ENCODE peak calls at places on chromosome 12, in seven cellular contexts. S, W, O, I, Q, B and F are unnamed samples.

GRCh38 chr12:69211172-69211571 is 28.2 kb upstream of the CPSF6 start:
- DNase-seq in S (no peak), B (no peak), O (no peak), W (no peak), Q (no peak), I (no peak), F (no peak)

GRCh38 chr12:66045506-66045905 is 85.0 kb downstream of the LLPH start:
- DNase-seq in B (no peak), S (no peak), Q (no peak), W (no peak), O (no peak), I (no peak), F (no peak)

GRCh38 chr12:130992448-130992847 is 38.7 kb downstream of the ADGRD1 start:
- DNase-seq in B (no peak), S (no peak), Q (no peak), O (no peak), W (no peak), I (no peak), F (no peak)

GRCh38 chr12:531951-532585 is 72.3 kb downstream of the B4GALNT3 start:
- DNase-seq in I (no peak), Q (no peak), S (no peak), B (no peak), O (peak), W (no peak), F (peak)

GRCh38 chr12:4591180-4591687 is 29.2 kb downstream of the DYRK4 start:
- DNase-seq in W (no peak), S (no peak), B (no peak), Q (no peak), O (no peak), I (no peak), F (no peak)

GRCh38 chr12:45050751-45051489 is at the start of gene DBX2:
- DNase-seq in Q (no peak), B (peak), S (peak), I (peak), W (no peak), O (no peak), F (no peak)

GRCh38 chr12:76537923-76538322 is 21.6 kb downstream of the OSBPL8 start:
- DNase-seq in W (no peak), I (no peak), S (no peak), O (no peak), B (no peak), Q (no peak), F (no peak)

GRCh38 chr12:34598851-34599529 is 576.7 kb downstream of the ALG10 start:
- DNase-seq in S (no peak), W (no peak), O (no peak), I (no peak), B (no peak), Q (no peak), F (no peak)

GRCh38 chr12:57461904-57462306 is 2.3 kb downstream of the GLI1 start:
- DNase-seq in W (peak), B (peak), O (no peak), S (no peak), Q (no peak), I (peak), F (no peak)

GRCh38 chr12:105334001-105334400 is 3.5 kb downstream of the C12orf75 start:
- DNase-seq in S (no peak), I (no peak), W (peak), B (no peak), O (peak), Q (no peak), F (peak)

GRCh38 chr12:129675947-129676346 is 227.9 kb downstream of the TMEM132D start:
- DNase-seq in O (no peak), W (no peak), Q (no peak), S (no peak), B (no peak), I (no peak), F (no peak)

GRCh38 chr12:109533487-109533740 is 39.9 kb downstream of the MMAB start:
- DNase-seq in Q (no peak), B (no peak), O (no peak), S (no peak), W (no peak), I (no peak), F (no peak)

GRCh38 chr12:49838973-49839633 is 3.8 kb downstream of the BCDIN3D start:
- DNase-seq in Q (no peak), B (peak), S (no peak), W (peak), O (peak), I (no peak), F (peak)

GRCh38 chr12:15688202-15688736 is 100.9 kb downstream of the EPS8 start:
- DNase-seq in W (no peak), O (no peak), S (peak), Q (no peak), I (no peak), B (no peak), F (peak)

GRCh38 chr12:15861404-15861803 is 20.8 kb upstream of the STRAP start:
- DNase-seq in W (no peak), I (no peak), O (no peak), S (no peak), B (no peak), Q (no peak), F (no peak)

GRCh38 chr12:14403711-14404164 is 38.3 kb downstream of the ATF7IP start:
- DNase-seq in Q (no peak), S (no peak), W (peak), O (peak), B (no peak), I (no peak), F (no peak)

GRCh38 chr12:120719496-120720233 is 6.0 kb upstream of the ACADS start:
- DNase-seq in I (no peak), W (peak), Q (no peak), O (no peak), B (no peak), S (no peak), F (no peak)

GRCh38 chr12:21026302-21026701 is 104.7 kb upstream of the SLCO1B1 start:
- DNase-seq in O (no peak), W (no peak), B (no peak), S (no peak), I (no peak), Q (no peak), F (no peak)

GRCh38 chr12:64671682-64672081 is 61.4 kb downstream of the RASSF3 start:
- DNase-seq in S (no peak), I (no peak), O (no peak), Q (no peak), W (no peak), B (no peak), F (no peak)

GRCh38 chr12:131131077-131131807 is 177.5 kb downstream of the ADGRD1 start:
- DNase-seq in W (no peak), S (no peak), I (no peak), B (no peak), Q (no peak), O (no peak), F (no peak)

GRCh38 chr12:105281694-105282049 is 45.7 kb upstream of the APPL2 start:
- DNase-seq in B (no peak), Q (no peak), S (no peak), W (no peak), I (no peak), O (no peak), F (no peak)

GRCh38 chr12:107844312-107844921 is 69.9 kb downstream of the ASCL4 start:
- DNase-seq in S (peak), B (peak), I (peak), W (no peak), Q (no peak), O (no peak), F (no peak)

GRCh38 chr12:6646276-6647082 is 753 bp downstream of the ACRBP start:
- DNase-seq in W (no peak), S (no peak), B (no peak), I (no peak), Q (no peak), O (no peak), F (no peak)

GRCh38 chr12:104846056-104846762 is 111.9 kb downstream of the SLC41A2 start:
- DNase-seq in O (no peak), Q (no peak), W (peak), B (peak), S (no peak), I (no peak), F (no peak)

DNA sequence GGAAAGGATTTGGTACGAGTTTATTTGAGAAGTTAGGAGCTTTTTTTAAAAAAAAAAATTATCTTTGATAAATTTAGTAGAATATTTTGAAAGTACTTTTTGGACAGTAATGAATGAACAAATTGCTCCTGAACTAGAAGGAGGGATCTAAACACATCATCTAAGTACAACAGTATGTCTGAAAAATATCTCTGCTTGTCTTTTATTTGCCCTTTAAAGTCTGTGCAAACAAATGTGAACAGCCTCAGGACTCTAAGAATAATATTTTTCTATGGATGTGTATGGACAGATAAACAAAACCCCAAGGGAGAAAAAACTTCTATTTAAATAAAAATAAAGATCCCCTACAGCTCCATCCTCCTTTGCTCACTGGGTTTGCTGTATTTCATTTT is 19.5 kb downstream of the FBXL14 start:
- DNase-seq in W (no peak), S (no peak), O (no peak), B (no peak), Q (no peak), I (no peak), F (no peak)
- H3K23ac ChIP-seq in W (no peak), S (no peak), O (no peak), B (no peak), Q (no peak), I (no peak), F (no peak)

GRCh38 chr12:96472384-96472783 is 17.0 kb upstream of the CFAP54 start:
- DNase-seq in W (no peak), I (no peak), Q (no peak), S (no peak), B (no peak), O (no peak), F (no peak)
- H3K23ac ChIP-seq in W (no peak), I (no peak), Q (no peak), S (no peak), B (no peak), O (no peak), F (no peak)

DNA sequence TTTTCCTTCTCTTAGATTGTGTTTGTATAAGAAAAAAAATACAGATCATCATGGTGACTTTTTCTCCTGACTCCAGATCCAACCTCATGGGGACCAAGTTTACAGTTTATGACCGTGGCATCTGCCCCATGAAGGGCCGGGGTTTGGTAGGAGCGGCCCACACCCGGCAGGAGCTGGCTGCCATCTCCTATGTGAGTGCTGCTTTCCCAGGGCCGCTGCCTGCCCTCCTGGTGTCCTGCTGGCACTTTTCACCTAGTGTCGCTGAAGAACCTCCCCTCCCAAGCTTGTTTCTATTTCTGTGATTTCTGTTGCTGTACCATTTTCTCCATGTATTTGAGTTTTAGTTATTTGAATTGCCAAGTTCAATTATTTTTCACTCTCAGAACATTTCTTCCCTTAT is 24.8 kb upstream of the TEAD4 start:
- DNase-seq in O (no peak), B (no peak), Q (no peak), I (no peak), S (no peak), W (no peak), F (no peak)
- H3K23ac ChIP-seq in O (no peak), B (no peak), Q (no peak), I (no peak), S (no peak), W (no peak), F (no peak)

DNA sequence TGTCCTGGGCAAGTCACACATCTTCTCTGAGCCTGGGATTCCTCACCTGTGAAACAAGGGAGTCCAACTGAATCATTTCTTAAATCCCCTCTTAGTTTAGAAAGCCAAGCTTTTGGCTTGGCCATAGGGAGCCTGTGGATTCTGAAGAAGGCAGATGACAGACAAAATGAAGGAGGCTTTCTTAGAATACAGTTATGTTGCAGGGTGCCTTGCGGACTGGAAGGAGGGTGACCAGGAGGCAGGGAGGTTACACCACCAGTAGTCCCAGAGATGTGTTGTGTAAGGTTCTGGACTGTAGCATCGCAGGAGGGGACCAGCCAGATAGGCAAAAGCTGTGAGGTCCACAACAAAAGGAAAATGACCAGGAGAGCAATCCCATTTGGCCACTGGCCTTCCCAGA is 8.2 kb upstream of the ACVR1B start:
- DNase-seq in I (no peak), S (no peak), B (no peak), W (no peak), O (no peak), Q (no peak), F (no peak)
- H3K23ac ChIP-seq in I (no peak), S (no peak), B (no peak), W (no peak), O (no peak), Q (no peak), F (peak)

DNA sequence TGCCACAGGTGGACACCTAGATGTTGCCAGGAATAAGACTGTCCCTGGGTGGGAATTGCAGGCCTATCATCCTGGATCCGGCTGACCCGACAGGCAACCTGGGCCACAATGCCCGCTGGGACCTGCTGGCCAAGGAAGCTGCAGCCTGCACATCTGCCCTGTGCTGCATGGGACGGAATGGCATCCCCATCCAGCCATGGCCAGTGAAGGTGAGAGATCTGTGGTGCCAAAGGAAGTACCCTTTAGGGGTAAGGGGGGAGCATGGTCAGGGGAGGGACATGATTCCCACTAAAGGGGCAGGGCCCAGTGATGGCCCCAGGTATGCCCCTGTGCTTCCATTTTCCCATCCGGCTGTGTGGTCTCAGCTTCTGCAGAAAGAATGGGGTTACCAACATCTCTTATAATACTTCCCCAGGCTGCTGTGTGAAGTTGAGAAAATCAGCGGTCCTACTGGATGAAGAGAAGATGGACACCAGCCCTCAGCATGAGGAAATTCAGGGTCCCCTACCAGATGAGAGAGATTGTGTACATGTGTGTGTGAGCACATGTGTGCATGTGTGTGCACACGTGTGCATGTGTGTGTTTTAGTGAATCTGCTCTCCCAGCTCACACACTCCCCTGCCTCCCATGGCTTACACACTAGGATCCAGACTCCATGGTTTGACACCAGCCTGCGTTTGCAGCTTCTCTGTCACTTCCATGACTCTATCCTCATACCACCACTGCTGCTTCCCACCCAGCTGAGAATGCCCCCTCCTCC is 8.6 kb upstream of the OAS2 start:
- DNase-seq in I (no peak), B (no peak), S (no peak), O (no peak), Q (no peak), W (no peak), F (no peak)
- H3K23ac ChIP-seq in I (no peak), B (no peak), S (no peak), O (no peak), Q (no peak), W (no peak), F (no peak)

DNA sequence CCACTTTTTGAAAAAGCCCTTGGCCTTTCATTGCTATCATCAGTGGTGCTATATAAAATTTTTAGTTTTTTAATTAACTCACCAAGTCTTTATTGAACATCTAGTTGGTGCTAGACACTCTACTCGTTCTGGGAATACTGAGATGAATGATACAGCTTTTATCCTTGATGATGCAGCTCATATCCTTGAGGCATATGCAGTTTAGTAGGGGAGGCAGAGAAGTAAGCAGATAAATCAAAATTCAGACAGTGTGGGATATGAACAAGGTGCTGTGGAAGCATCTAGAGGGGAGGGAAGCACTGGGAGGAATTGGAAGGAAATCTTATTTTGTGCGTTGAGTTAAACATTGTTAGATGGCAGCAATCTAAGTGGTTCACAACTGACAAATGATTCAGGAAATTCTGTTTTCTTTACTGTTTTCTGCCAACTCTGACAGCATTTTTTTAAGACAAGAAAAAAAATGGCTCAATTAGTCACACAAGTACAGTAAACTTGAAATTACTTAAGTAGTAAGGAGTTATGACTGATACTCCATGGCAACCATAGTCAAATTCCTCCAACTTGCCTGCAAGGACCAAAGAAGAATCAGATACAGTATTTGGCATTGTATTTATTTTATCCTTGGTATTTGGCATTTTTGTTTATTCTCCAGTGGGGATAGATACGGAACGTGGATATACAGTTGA is 119.2 kb downstream of the TMTC2 start:
- DNase-seq in I (no peak), W (peak), S (no peak), O (no peak), B (no peak), Q (no peak), F (no peak)
- H3K23ac ChIP-seq in I (no peak), W (no peak), S (no peak), O (no peak), B (no peak), Q (no peak), F (no peak)

GRCh38 chr12:87814625-87815024 is 214.6 kb downstream of the C12orf50 start:
- DNase-seq in I (no peak), B (no peak), W (peak), Q (no peak), O (peak), S (no peak), F (peak)

GRCh38 chr12:87815738-87816137 is 213.5 kb downstream of the C12orf50 start:
- DNase-seq in I (no peak), S (no peak), Q (no peak), W (no peak), O (no peak), B (no peak), F (peak)

GRCh38 chr12:87816186-87816585 is 213.0 kb downstream of the C12orf50 start:
- DNase-seq in W (peak), S (no peak), B (no peak), Q (no peak), I (no peak), O (no peak), F (no peak)

GRCh38 chr12:87820524-87821194 is 208.5 kb downstream of the C12orf50 start:
- DNase-seq in W (peak), Q (no peak), B (peak), S (no peak), I (no peak), O (peak), F (peak)

GRCh38 chr12:87818416-87818815 is 210.8 kb downstream of the C12orf50 start:
- DNase-seq in B (no peak), S (no peak), O (no peak), W (no peak), I (no peak), Q (no peak), F (peak)
- H3K23ac ChIP-seq in B (no peak), S (no peak), O (no peak), W (no peak), I (no peak), Q (no peak), F (no peak)

DNA sequence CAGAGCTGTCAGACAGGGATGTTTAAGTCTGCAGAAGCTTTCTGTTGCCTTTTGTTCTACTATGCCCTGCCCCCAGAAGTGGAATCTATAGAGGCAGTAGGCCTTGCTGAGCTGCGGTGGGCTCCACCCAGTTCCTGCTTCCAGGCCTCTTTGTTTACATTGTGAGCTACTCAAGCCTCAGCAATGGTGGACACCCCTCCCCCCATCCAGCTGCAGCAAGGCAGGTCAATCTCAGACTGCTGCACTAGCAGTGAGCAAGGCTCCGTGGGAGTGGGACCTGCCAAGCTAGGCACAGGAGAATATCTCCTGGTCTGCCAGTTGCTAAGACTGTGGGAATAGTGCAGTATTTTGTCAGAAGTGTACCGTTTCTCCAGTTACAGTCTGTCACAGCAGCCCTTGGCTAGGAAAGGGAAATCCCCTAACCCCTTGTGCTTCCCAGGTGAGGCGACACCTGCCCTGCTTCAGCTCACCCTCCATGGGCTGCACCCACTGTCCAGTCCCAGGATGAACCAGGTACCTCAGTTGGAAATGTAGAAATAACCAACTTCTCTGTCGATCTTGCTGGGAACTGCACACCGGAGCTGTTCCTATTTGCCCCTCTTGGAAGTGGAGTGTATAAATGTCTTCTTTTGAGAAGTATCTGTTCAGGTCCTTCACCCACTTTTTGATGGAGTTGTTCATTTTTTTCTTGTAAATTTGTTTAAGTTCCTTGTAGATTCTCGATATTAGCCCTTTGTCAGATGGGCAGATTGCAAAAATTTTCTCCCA is 213.5 kb upstream of the SLC38A2 start:
- DNase-seq in W (peak), Q (peak), O (peak), I (peak), S (peak), B (peak), F (no peak)
- H3K23ac ChIP-seq in W (peak), Q (no peak), O (no peak), I (no peak), S (no peak), B (no peak), F (no peak)